ENCODE peak calls at places on chromosome 17, in four cellular contexts. Y is IMR-90, O is trophoblast cell, E is mesendoderm. Q is an unnamed sample.

GRCh38 chr17:50173335-50173941 is 7.6 kb downstream of the SGCA start:
- DNase-seq in Y (peak), O (no peak), E (peak), Q (peak)

GRCh38 chr17:30372755-30373154 is 6.0 kb upstream of the CPD start:
- DNase-seq in Y (peak), O (no peak), E (peak), Q (no peak)

GRCh38 chr17:13204607-13205237 is 186.9 kb upstream of the ELAC2 start:
- DNase-seq in Y (no peak), O (peak), E (peak), Q (no peak)

GRCh38 chr17:40648326-40648968 is 829 bp upstream of the SMARCE1 start:
- DNase-seq in Y (peak), O (peak), E (no peak), Q (no peak)

GRCh38 chr17:63438092-63439051 is 7.7 kb downstream of the CYB561 start:
- DNase-seq in Y (no peak), O (no peak), E (no peak), Q (no peak)

GRCh38 chr17:55883112-55883511 is 132.3 kb downstream of the PCTP start:
- DNase-seq in Y (no peak), O (no peak), E (peak), Q (no peak)

GRCh38 chr17:58956997-58957724 is 149.5 kb downstream of the TRIM37 start:
- DNase-seq in Y (peak), O (no peak), E (no peak), Q (no peak)

GRCh38 chr17:49579522-49579921 is 3.9 kb downstream of the NXPH3 start:
- DNase-seq in Y (no peak), O (no peak), E (no peak), Q (no peak)

GRCh38 chr17:12729086-12729485 is 60.2 kb upstream of the ARHGAP44 start:
- DNase-seq in Y (no peak), O (no peak), E (no peak), Q (no peak)

GRCh38 chr17:142876-143784 is 5.8 kb downstream of the SCGB1C2 start:
- DNase-seq in Y (no peak), O (no peak), E (no peak), Q (no peak)

GRCh38 chr17:72452286-72453173 is 331.7 kb downstream of the SOX9 start:
- DNase-seq in Y (no peak), O (no peak), E (no peak), Q (no peak)

GRCh38 chr17:29196784-29197515 is 16.8 kb upstream of the MYO18A start:
- DNase-seq in Y (no peak), O (no peak), E (no peak), Q (no peak)

GRCh38 chr17:509316-509715 is 156.7 kb upstream of the RPH3AL start:
- DNase-seq in Y (no peak), O (no peak), E (no peak), Q (no peak)

GRCh38 chr17:31517524-31517923 is 126.0 kb downstream of the RAB11FIP4 start:
- DNase-seq in Y (no peak), O (no peak), E (peak), Q (no peak)

GRCh38 chr17:41777157-41777578 is 9.3 kb downstream of the JUP start:
- DNase-seq in Y (no peak), O (no peak), E (peak), Q (no peak)

GRCh38 chr17:62626719-62627218 is 701 bp upstream of the MRC2 start:
- DNase-seq in Y (peak), O (peak), E (peak), Q (peak)

GRCh38 chr17:47727704-47728036 is 5.4 kb upstream of the TBX21 start:
- DNase-seq in Y (no peak), O (no peak), E (no peak), Q (no peak)

GRCh38 chr17:57622886-57623433 is 122.1 kb downstream of the CCDC182 start:
- DNase-seq in Y (peak), O (peak), E (peak), Q (peak)

GRCh38 chr17:379531-380200 is 27.1 kb upstream of the RPH3AL start:
- DNase-seq in Y (no peak), O (no peak), E (no peak), Q (no peak)

GRCh38 chr17:27466748-27467375 is 10.6 kb downstream of the KSR1 start:
- DNase-seq in Y (no peak), O (no peak), E (no peak), Q (no peak)

GRCh38 chr17:37570527-37571093 is 38.6 kb downstream of the SYNRG start:
- DNase-seq in Y (peak), O (peak), E (peak), Q (peak)

GRCh38 chr17:74274060-74274702 is at the start of gene DNAI2:
- DNase-seq in Y (no peak), O (no peak), E (peak), Q (no peak)

GRCh38 chr17:47618416-47618815 is 31.3 kb upstream of the KPNB1 start:
- DNase-seq in Y (peak), O (no peak), E (peak), Q (peak)

GRCh38 chr17:59620518-59621259 is 994 bp downstream of the CLTC start:
- DNase-seq in Y (no peak), O (peak), E (peak), Q (peak)

GRCh38 chr17:74435775-74436359 is 4.0 kb downstream of the GPRC5C start:
- DNase-seq in Y (no peak), O (no peak), E (no peak), Q (no peak)

GRCh38 chr17:75319818-75320691 is 30.8 kb upstream of the SLC25A19 start:
- DNase-seq in Y (peak), O (peak), E (no peak), Q (peak)

GRCh38 chr17:5508855-5509254 is 22.5 kb downstream of the MIS12 start:
- DNase-seq in Y (peak), O (peak), E (peak), Q (peak)

GRCh38 chr17:31313982-31314787 is at the start of gene EVI2B:
- DNase-seq in Y (peak), O (peak), E (no peak), Q (peak)

GRCh38 chr17:56752263-56752662 is 81.5 kb downstream of the C17orf67 start:
- DNase-seq in Y (peak), O (no peak), E (no peak), Q (peak)

GRCh38 chr17:65559802-65560627 is 1.4 kb downstream of the AXIN2 start:
- DNase-seq in Y (no peak), O (no peak), E (peak), Q (no peak)

GRCh38 chr17:17347956-17348871 is 45.0 kb downstream of the NT5M start:
- DNase-seq in Y (no peak), O (no peak), E (no peak), Q (no peak)
- H2BK5ac ChIP-seq in Y (no peak), O (no peak), E (no peak), Q (no peak)

GRCh38 chr17:46001390-46002310 is 2.6 kb downstream of the STH start:
- DNase-seq in Y (no peak), O (no peak), E (no peak), Q (no peak)
- H2BK5ac ChIP-seq in Y (no peak), O (no peak), E (no peak), Q (no peak)

DNA sequence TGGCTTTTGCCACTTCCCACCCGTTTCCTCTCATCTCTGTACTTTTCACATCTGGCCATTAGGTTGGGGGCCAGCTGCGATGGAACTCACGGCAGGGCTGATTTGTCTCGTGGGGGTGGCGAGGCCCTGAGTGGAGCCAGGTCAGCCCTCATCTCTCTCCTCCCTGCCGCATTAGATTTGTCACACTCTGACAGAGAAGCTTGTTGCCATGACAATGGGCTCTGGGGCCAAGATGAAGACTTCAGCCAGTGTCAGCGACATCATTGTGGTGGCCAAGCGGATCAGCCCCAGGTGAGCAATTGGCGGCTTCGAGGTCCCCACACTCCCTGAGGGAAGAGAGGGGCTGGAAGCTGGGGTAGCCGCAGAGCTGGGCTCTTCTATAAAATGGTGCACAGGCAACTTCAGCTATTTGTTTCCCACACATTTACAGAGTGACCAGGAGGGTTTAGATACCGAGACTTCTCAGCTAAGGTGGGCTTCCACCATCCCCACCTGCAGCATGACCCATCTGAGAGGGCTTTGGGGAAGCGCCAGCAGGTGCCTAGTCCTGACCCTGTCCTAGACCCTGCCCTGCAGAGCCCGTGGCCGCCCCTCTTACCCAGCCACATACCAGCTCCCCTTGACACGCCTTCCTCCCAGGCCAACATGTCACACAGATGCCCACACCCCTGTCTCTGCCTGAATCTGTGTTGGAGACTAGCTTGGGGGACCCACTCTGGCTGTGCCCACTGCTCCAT is 8.4 kb downstream of the TMEM98 start:
- DNase-seq in Y (no peak), O (no peak), E (peak), Q (no peak)
- H2BK5ac ChIP-seq in Y (no peak), O (no peak), E (no peak), Q (no peak)

GRCh38 chr17:7351665-7352558 is at the start of gene KCTD11:
- DNase-seq in Y (peak), O (peak), E (peak), Q (peak)

GRCh38 chr17:7346761-7347614 is 5.0 kb upstream of the KCTD11 start:
- DNase-seq in Y (no peak), O (no peak), E (no peak), Q (no peak)

GRCh38 chr17:7352559-7352889 is 562 bp downstream of the KCTD11 start:
- DNase-seq in Y (no peak), O (no peak), E (no peak), Q (no peak)

GRCh38 chr17:7347630-7348477 is 4.1 kb upstream of the KCTD11 start:
- DNase-seq in Y (no peak), O (no peak), E (no peak), Q (no peak)

DNA sequence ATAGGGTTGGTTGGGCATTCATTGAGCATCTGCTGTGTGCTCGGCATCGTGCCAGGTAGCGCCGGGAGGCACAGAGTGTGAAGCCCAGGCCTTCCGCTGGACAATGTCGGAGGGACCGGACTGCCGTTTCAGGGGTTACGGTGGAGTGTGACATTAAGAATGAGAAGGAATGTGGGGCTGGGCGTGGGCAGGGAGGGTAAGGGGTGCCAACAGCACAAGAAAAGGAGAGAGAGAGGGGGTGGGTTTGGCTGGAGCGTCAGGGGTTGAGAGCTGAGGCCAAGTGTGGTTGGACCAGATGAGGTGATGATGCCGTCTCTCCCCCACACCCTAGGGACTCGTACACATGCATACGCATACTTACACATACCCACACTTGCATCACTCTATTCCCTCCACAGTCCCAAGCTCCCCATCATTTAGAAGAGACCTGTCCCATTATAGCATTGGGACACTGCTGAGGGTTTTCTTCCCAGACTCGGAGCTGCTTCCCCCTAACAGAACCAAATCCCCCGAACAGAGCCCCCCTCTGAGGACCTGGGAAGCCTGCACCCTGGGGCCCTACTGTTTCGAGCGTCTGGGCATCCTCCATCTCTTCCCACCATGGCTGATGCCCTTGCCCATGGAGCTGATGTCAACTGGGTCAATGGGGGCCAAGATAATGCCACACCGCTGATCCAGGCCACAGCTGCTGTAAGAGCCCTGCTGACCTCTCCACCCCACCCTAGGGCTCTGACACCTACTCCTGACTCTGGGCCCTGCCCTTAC is 3.3 kb upstream of the KCTD11 start:
- DNase-seq in Y (peak), O (no peak), E (no peak), Q (no peak)
- H2BK5ac ChIP-seq in Y (no peak), O (no peak), E (no peak), Q (no peak)

GRCh38 chr17:79174193-79174765 is 99.7 kb downstream of the ENGASE start:
- DNase-seq in Y (no peak), O (no peak), E (no peak), Q (no peak)
- H2BK5ac ChIP-seq in Y (no peak), O (no peak), E (no peak), Q (no peak)

GRCh38 chr17:44191941-44192496 is 5.2 kb downstream of the TMUB2 start:
- DNase-seq in Y (no peak), O (no peak), E (peak), Q (no peak)
- H2BK5ac ChIP-seq in Y (no peak), O (peak), E (no peak), Q (no peak)

DNA sequence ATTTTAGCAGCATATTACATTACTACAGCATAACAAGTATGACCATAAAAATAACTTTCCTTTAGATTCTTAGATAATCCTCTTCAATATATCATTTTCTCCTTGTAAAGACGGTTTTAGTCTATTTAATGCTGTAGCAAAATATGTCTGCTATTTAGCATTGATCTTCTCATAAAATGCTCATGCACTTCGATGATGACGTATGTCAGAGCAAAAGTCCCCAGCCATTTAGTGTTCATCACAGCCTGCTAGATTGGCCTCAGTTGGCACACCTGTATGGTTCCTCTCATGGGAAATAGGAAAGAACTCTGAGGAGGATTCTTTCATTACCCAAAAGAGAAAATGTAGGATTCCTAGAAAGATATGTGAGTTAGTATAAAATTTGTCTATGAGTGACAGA is 232.2 kb downstream of the MAP2K6 start:
- DNase-seq in Y (no peak), O (no peak), E (no peak), Q (no peak)
- H2BK5ac ChIP-seq in Y (no peak), O (no peak), E (no peak), Q (no peak)

GRCh38 chr17:7043544-7044268 is at the start of gene SLC16A11:
- DNase-seq in Y (peak), O (no peak), E (no peak), Q (no peak)
- H2BK5ac ChIP-seq in Y (no peak), O (no peak), E (no peak), Q (no peak)

DNA sequence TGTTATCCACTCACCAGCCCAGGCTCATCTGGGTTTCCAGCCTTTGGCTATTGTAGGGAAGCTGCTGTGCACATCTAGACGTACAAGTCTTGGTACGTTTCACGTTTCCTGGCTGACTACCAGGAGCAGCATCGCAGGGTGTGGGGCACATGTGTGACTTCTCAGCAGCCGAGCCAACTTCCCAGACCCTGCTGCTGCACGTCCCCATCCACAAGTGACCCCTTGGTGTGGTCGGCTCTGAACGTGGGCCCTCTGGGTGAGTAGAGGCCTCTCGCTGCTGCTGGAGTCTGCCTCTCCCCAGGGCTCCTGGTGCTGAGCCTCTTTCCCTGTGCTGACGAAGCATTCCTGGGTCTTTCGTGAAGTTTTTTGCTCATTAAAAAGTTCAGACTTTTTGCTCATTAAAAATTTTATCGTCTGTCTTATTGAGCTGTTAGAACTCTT is 70.2 kb upstream of the ZNF750 start:
- DNase-seq in Y (no peak), O (no peak), E (no peak), Q (no peak)
- H2BK5ac ChIP-seq in Y (no peak), O (no peak), E (no peak), Q (no peak)

GRCh38 chr17:3689262-3690093 is 6.5 kb downstream of the P2RX5 start:
- DNase-seq in Y (no peak), O (no peak), E (no peak), Q (no peak)
- H2BK5ac ChIP-seq in Y (no peak), O (no peak), E (no peak), Q (no peak)

Q was measured in mesenchymal stem cell.